ENCODE peak calls at places on chromosomes 12 and 14, in nine cellular contexts. L is GM23248, X is mesendoderm, K is mucosa of descending colon, B is T follicular helper cell, F is A549, S is right atrium auricular region, G is fibroblast of pulmonary artery, Z is amniotic stem cell. C is an unnamed sample.

GRCh38 chr12:79997115-79997805 is 62.4 kb upstream of the PPP1R12A start:
- DNase-seq in L (peak), X (no peak), K (no peak), B (no peak), F (no peak), S (no peak), G (peak), Z (no peak), C (no peak)

GRCh38 chr12:75784591-75784990 is 247.0 kb downstream of the PHLDA1 start:
- DNase-seq in L (peak), X (no peak), K (no peak), B (no peak), F (no peak), S (no peak), G (peak), Z (no peak), C (no peak)

GRCh38 chr14:56023681-56024080 is 94.5 kb upstream of the PELI2 start:
- DNase-seq in L (no peak), X (no peak), K (no peak), B (no peak), F (no peak), S (no peak), G (no peak), Z (no peak), C (no peak)

GRCh38 chr12:4119157-4119761 is 154.3 kb upstream of the CCND2 start:
- DNase-seq in L (no peak), X (no peak), K (no peak), B (no peak), F (no peak), S (peak), G (no peak), Z (no peak), C (no peak)

GRCh38 chr12:113092478-113093408 is 36.2 kb downstream of the DTX1 start:
- DNase-seq in L (peak), X (peak), K (peak), B (no peak), F (peak), S (no peak), G (no peak), Z (no peak), C (no peak)

GRCh38 chr12:10717410-10717809 is 5.7 kb downstream of the YBX3 start:
- DNase-seq in L (peak), X (peak), K (no peak), B (no peak), F (no peak), S (no peak), G (peak), Z (no peak), C (no peak)

GRCh38 chr14:96139879-96140278 is 64.8 kb upstream of the BDKRB2 start:
- DNase-seq in L (peak), X (no peak), K (no peak), B (no peak), F (no peak), S (no peak), G (no peak), Z (no peak), C (no peak)

GRCh38 chr14:100740196-100740825 is 13.6 kb downstream of the DLK1 start:
- DNase-seq in L (no peak), X (no peak), K (no peak), B (no peak), F (no peak), S (no peak), G (no peak), Z (no peak), C (no peak)

GRCh38 chr12:101696477-101697196 is 803 bp upstream of the CHPT1 start:
- DNase-seq in L (peak), X (no peak), K (peak), B (no peak), F (peak), S (peak), G (peak), Z (no peak), C (peak)

GRCh38 chr14:83529531-83529930 is 1995.9 kb upstream of the SEL1L start:
- DNase-seq in L (no peak), X (no peak), K (no peak), B (no peak), F (no peak), S (no peak), G (no peak), Z (no peak), C (no peak)

GRCh38 chr14:84087986-84088531 is 1441.9 kb upstream of the FLRT2 start:
- DNase-seq in L (no peak), X (no peak), K (no peak), B (no peak), F (no peak), S (no peak), G (peak), Z (peak), C (no peak)

GRCh38 chr12:121543786-121544185 is 37.0 kb downstream of the KDM2B start:
- DNase-seq in L (no peak), X (no peak), K (no peak), B (no peak), F (no peak), S (no peak), G (no peak), Z (no peak), C (peak)